ENCODE peak calls at places on chromosomes 6 and 20, in seven cellular contexts. N is bronchial epithelial cell, P is fibroblast of mammary gland, U is astrocyte, I is stomach, A is OCI-LY7, O is fibroblast of pulmonary artery. F is an unnamed sample.

GRCh38 chr6:14921170-14921569 is 324.7 kb upstream of the JARID2 start:
- DNase-seq in A (no peak), U (peak), I (peak), P (no peak), N (no peak), O (peak), F (no peak)

GRCh38 chr6:89927788-89928565 is 33.7 kb downstream of the GJA10 start:
- DNase-seq in U (peak), P (peak), I (no peak), A (no peak), N (peak), O (peak), F (peak)

GRCh38 chr6:87281426-87281825 is 41.0 kb upstream of the SMIM8 start:
- DNase-seq in N (no peak), A (no peak), U (peak), P (no peak), O (no peak), I (no peak), F (peak)

GRCh38 chr6:47587503-47587902 is 109.9 kb downstream of the CD2AP start:
- DNase-seq in A (no peak), O (peak), P (no peak), U (peak), I (no peak), N (no peak), F (peak)

GRCh38 chr6:90000864-90001731 is 106.8 kb downstream of the GJA10 start:
- DNase-seq in O (no peak), I (no peak), N (peak), A (no peak), P (peak), U (peak), F (no peak)

GRCh38 chr20:10861086-10861485 is 187.3 kb upstream of the JAG1 start:
- DNase-seq in I (no peak), U (peak), P (peak), A (no peak), O (peak), N (peak), F (peak)

GRCh38 chr6:45417461-45417860 is 39.7 kb upstream of the SUPT3H start:
- DNase-seq in A (no peak), O (no peak), I (no peak), U (no peak), P (peak), N (no peak), F (no peak)

GRCh38 chr20:52975024-52975732 is 3.0 kb downstream of the TSHZ2 start:
- DNase-seq in N (peak), U (peak), O (peak), I (peak), P (peak), A (no peak), F (peak)

GRCh38 chr6:166476634-166477215 is 94.0 kb upstream of the MPC1 start:
- DNase-seq in O (no peak), I (no peak), A (no peak), N (no peak), U (no peak), P (no peak), F (no peak)

GRCh38 chr6:99334526-99335127 is 14.8 kb downstream of the FAXC start:
- DNase-seq in I (no peak), O (peak), P (peak), N (peak), U (peak), A (peak), F (peak)

GRCh38 chr6:21371676-21372161 is 221.8 kb upstream of the SOX4 start:
- DNase-seq in P (peak), O (peak), U (peak), A (no peak), N (no peak), I (no peak), F (peak)

GRCh38 chr6:37785688-37786270 is 33.7 kb upstream of the ZFAND3 start:
- DNase-seq in I (no peak), A (no peak), O (peak), N (no peak), P (peak), U (no peak), F (no peak)

DNA sequence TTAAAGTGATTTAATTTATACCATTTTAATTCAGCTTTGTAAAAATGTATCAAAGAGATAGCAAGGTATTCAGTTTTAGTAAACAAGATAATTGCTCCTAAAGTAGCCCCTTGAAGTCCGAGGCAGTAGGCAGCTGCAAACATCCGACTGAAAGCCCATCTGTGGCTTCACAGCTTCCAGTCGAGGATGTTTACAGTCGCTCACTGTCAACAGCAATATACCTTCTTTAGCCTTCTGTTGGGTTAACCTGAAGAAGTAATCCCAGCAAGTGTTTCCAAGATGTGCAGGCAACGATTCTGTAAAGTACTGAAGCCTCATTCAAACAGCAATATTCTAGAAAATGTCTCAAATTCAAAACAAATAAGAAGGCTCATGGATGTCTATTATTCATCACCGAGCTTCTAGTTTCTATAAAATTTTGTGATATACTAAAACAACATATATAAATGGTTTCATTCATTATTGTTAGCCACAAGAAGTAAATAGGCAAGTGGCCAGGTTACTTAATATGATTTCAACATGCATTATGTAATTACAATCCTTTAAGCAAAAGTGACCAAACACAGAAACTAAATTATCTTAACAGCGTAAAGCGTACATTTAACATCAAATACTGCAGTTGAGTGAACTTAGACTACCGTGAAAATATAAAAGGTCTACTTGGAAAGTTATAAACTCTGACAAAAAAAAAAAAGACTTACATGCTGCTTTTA is 115.0 kb downstream of the OGFRL1 start:
- DNase-seq in A (no peak), I (no peak), N (no peak), U (no peak), P (no peak), O (peak), F (no peak)
- H3K4me3 ChIP-seq in A (no peak), I (peak), N (no peak), U (peak), P (no peak), O (peak), F (peak)

GRCh38 chr6:130223508-130223907 is 757 bp upstream of the SAMD3 start:
- DNase-seq in U (no peak), I (no peak), P (peak), O (no peak), N (peak), A (peak), F (peak)
- H3K4me3 ChIP-seq in U (no peak), I (no peak), P (no peak), O (no peak), N (no peak), A (no peak), F (no peak)

GRCh38 chr6:3986241-3986640 is 92.7 kb downstream of the FAM217A start:
- DNase-seq in P (no peak), O (no peak), N (no peak), I (no peak), U (no peak), A (no peak), F (no peak)
- H3K4me3 ChIP-seq in P (no peak), O (no peak), N (no peak), I (no peak), U (no peak), A (no peak), F (no peak)

DNA sequence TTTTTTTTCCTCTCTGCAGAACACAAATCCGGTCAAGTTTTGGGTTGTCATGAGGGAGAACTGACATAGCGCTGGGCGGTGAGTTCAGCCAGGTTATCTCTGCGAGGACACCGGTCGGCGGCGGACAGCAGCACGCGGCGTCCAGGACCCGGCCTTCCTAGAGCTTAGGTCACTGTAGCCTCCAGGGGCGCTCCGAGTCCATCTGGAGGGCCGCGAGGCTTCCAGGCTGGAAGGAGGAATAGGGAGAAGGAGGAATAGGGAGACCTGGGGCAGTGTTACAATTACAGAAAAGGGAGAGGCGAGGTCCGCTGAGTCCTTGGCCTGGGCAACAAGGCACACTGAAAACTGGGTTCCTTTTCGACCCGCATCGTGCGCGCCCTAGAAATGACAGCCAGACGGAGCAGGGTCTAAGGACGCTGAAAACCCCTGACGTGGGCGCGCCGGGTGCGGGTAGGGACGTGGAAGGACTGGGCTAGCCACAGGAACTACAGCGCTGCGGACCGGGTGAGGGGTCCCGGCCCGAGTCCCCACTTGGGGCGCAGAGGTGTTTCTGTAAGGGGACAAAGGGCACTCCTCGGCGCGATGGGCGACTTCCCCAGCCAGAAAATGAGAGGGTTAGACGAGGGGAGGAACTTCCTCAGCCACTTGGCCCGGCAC is 536 bp upstream of the FNDC1 start:
- DNase-seq in I (peak), U (peak), A (no peak), O (peak), N (no peak), P (peak), F (peak)
- H3K4me3 ChIP-seq in I (peak), U (peak), A (peak), O (peak), N (no peak), P (peak), F (peak)

DNA sequence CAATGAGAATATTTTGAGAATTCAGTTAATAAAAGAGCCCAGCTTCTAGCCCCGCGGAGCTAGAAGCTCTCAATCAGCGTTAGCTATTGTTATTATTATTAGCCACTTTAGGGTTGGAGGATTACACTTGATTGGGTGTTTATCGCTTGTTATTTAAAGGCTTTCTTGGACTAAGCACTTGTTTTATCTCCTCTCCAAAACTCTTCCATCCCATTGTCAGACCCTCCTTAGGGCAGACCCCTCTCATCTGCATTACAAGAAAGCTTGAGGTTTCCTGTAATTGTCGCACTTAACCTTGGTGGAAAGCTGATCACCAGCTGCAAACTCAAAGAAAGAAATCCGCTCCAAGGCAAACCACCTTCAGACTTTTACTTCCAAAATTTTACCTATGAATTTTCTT is 4.8 kb downstream of the DPPA5 start:
- DNase-seq in A (no peak), O (no peak), P (no peak), I (no peak), N (no peak), U (no peak), F (no peak)
- H3K4me3 ChIP-seq in A (no peak), O (no peak), P (no peak), I (no peak), N (no peak), U (no peak), F (no peak)

F was measured in fibroblast of the aortic adventitia.